ENCODE peak calls at places on chromosomes 12 and 14, in seven cellular contexts. S is HepG2, D is AG04450, C is coronary artery, E is kidney epithelial cell, N is fibroblast of the aortic adventitia, H is choroid plexus epithelial cell. U is an unnamed sample.

GRCh38 chr14:65810326-65810725 is 397.8 kb downstream of the FUT8 start:
- DNase-seq in N (no peak), C (no peak), D (no peak), E (no peak), S (no peak), H (no peak), U (no peak)

GRCh38 chr12:1300460-1300859 is 293.9 kb downstream of the FBXL14 start:
- DNase-seq in N (no peak), E (no peak), D (no peak), H (no peak), C (no peak), S (no peak), U (no peak)

GRCh38 chr12:120466560-120467315 is 2.8 kb downstream of the SRSF9 start:
- DNase-seq in D (no peak), E (no peak), H (peak; percentile 58), S (peak; percentile 27), N (peak; percentile 58), C (no peak), U (peak; percentile 61)

GRCh38 chr12:16531623-16532022 is 74.3 kb downstream of the LMO3 start:
- DNase-seq in S (no peak), N (no peak), E (no peak), H (no peak), D (no peak), C (no peak), U (no peak)

GRCh38 chr14:29927596-29928341 is at the start of gene PRKD1:
- DNase-seq in N (peak; percentile 68), C (peak; percentile 81), S (peak; percentile 28), D (no peak), E (no peak), H (peak; percentile 72), U (peak; percentile 63)

GRCh38 chr12:52245962-52246577 is 13.0 kb downstream of the KRT7 start:
- DNase-seq in D (no peak), H (no peak), E (no peak), C (no peak), S (no peak), N (no peak), U (no peak)

GRCh38 chr14:70555890-70556289 is 21.1 kb upstream of the ADAM20 start:
- DNase-seq in H (peak; percentile 50), N (peak; percentile 9), D (no peak), S (no peak), E (no peak), C (no peak), U (peak; percentile 33)

GRCh38 chr12:122949816-122950215 is 16.4 kb downstream of the ABCB9 start:
- DNase-seq in N (no peak), D (no peak), E (no peak), H (no peak), S (no peak), C (no peak), U (no peak)

GRCh38 chr12:3041558-3042164 is 35.5 kb upstream of the TSPAN9 start:
- DNase-seq in S (peak; percentile 81), N (peak; percentile 71), C (no peak), E (peak; percentile 32), H (peak; percentile 88), D (peak; percentile 38), U (peak; percentile 77)

GRCh38 chr12:31324116-31324844 is 1.7 kb downstream of the SINHCAF start:
- DNase-seq in E (no peak), N (peak; percentile 66), D (peak; percentile 38), H (peak; percentile 86), C (peak; percentile 85), S (peak; percentile 78), U (peak; percentile 67)

GRCh38 chr14:104367811-104368750 is 211.5 kb upstream of the C14orf180 start:
- DNase-seq in C (no peak), E (no peak), H (no peak), D (no peak), S (no peak), N (no peak), U (no peak)

GRCh38 chr14:29536886-29537511 is 390.6 kb downstream of the PRKD1 start:
- DNase-seq in D (no peak), H (peak; percentile 57), N (peak; percentile 61), E (no peak), C (no peak), S (peak; percentile 25), U (peak; percentile 49)

GRCh38 chr14:104735830-104736642 is 12.0 kb downstream of the ADSS1 start:
- DNase-seq in H (peak; percentile 81), C (peak; percentile 98), E (no peak), N (peak; percentile 27), D (no peak), S (peak; percentile 81), U (no peak)

GRCh38 chr12:51008329-51008728 is 17.9 kb downstream of the SLC11A2 start:
- DNase-seq in E (no peak), N (no peak), H (no peak), S (no peak), D (no peak), C (no peak), U (no peak)

GRCh38 chr14:101833045-101833444 is 71.5 kb downstream of the PPP2R5C start:
- DNase-seq in E (no peak), N (no peak), H (no peak), D (no peak), S (no peak), C (peak; percentile 60), U (no peak)

GRCh38 chr14:71078481-71078880 is 171.2 kb downstream of the PCNX1 start:
- DNase-seq in N (no peak), S (no peak), D (no peak), H (no peak), C (no peak), E (no peak), U (no peak)

GRCh38 chr12:3655331-3655900 is 97.5 kb downstream of the CRACR2A start:
- DNase-seq in S (peak; percentile 12), H (peak; percentile 40), C (no peak), N (peak; percentile 11), E (no peak), D (no peak), U (peak; percentile 22)

GRCh38 chr12:117209626-117210025 is 19.4 kb upstream of the FBXO21 start:
- DNase-seq in D (no peak), C (no peak), E (no peak), H (no peak), N (no peak), S (no peak), U (no peak)

GRCh38 chr12:38771871-38772270 is 133.5 kb downstream of the CPNE8 start:
- DNase-seq in E (no peak), C (no peak), S (no peak), N (peak; percentile 6), D (no peak), H (peak; percentile 5), U (no peak)

GRCh38 chr14:91946313-91947195 is 940 bp downstream of the FBLN5 start:
- DNase-seq in N (peak; percentile 56), D (no peak), E (no peak), C (no peak), S (no peak), H (peak; percentile 71), U (no peak)

GRCh38 chr12:104171785-104172563 is 34.0 kb upstream of the NFYB start:
- DNase-seq in H (no peak), D (no peak), E (no peak), S (no peak), C (no peak), N (no peak), U (no peak)

GRCh38 chr12:114403044-114403689 is 2.8 kb downstream of the TBX5 start:
- DNase-seq in S (no peak), H (no peak), N (no peak), D (no peak), C (no peak), E (no peak), U (peak; percentile 64)
- H3K4me3 ChIP-seq in S (no peak overlapping the region), H (no peak overlapping the region), N (no peak overlapping the region), D (peak overlapping the region; percentile 83), C (peak overlapping the region; percentile 84), E (no peak overlapping the region), U (peak overlapping the region; percentile 65)

GRCh38 chr14:37197421-37198272 is at the start of gene MIPOL1:
- DNase-seq in C (peak; percentile 88), H (peak; percentile 92), D (peak; percentile 69), E (peak; percentile 61), S (peak; percentile 79), N (peak; percentile 86), U (peak; percentile 82)
- TF ChIP-seq CTCF in C (no peak), H (peak; percentile 48), D (peak; percentile 41), E (peak; percentile 39), S (peak; percentile 77), N (peak; percentile 35), U (peak; percentile 18)

GRCh38 chr12:127147724-127148123 is 1119.2 kb upstream of the TMEM132C start:
- DNase-seq in D (no peak), S (no peak), E (no peak), N (no peak), H (no peak), C (no peak), U (no peak)

GRCh38 chr12:127146991-127147718 is 1119.8 kb upstream of the TMEM132C start:
- DNase-seq in E (no peak), S (no peak), C (no peak), N (no peak), D (no peak), H (no peak), U (no peak)

GRCh38 chr12:127145543-127145928 is 1121.4 kb upstream of the TMEM132C start:
- DNase-seq in E (no peak), N (no peak), H (no peak), D (no peak), C (no peak), S (no peak), U (no peak)

GRCh38 chr12:127144770-127145169 is 1122.2 kb upstream of the TMEM132C start:
- DNase-seq in S (no peak), H (no peak), D (no peak), N (no peak), C (no peak), E (no peak), U (no peak)

GRCh38 chr12:127145929-127146789 is 1120.8 kb upstream of the TMEM132C start:
- DNase-seq in E (peak; percentile 31), D (no peak), H (peak; percentile 69), N (peak; percentile 67), C (no peak), S (no peak), U (peak; percentile 62)
- H3K4me3 ChIP-seq in E (peak overlapping the region; percentile 53), D (peak overlapping the region; percentile 53), H (peak overlapping the region; percentile 67), N (peak overlapping the region; percentile 73), C (peak overlapping the region; percentile 67), S (no peak overlapping the region), U (peak overlapping the region; percentile 48)

DNA sequence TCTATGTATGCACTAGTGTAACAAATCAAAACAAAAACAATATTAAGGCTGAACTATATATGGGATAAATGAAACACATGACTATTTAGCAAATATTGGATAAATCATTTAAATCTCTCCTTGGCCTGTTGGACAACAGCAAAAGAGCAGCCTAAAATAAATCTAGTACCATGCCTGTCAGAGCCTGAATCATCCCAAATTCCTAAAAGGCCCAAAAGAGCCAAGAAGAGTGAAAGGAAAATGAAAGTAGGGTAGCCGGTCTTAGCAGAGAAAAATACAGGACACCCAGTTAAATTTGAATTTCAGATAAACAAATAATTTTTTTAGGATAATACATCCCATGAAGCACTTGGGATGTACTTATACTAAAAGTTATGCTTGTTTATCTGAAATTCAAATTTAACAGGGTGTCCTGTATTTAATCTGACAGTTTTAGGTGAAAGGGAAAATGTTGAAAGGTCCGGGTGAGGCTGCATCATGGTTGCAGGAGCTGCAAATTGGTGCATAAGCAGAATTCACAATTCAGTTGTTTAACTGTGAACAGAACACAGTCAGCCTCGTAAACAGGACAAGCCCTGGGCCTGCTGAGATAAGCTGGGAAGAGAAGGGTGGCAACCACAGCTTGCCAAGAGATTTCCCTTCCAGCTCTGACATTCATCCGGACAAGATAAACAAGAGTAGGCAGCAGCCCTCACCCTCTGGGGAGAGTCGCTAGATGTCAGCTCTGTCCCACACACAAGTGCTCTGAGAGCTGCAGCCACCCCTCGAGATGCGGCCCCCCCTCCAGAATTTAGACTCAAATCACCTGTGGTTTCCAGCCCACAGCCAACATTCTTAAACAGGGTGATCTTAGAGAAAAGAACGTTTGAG is 30.3 kb downstream of the DMAC2L start:
- DNase-seq in D (no peak), C (no peak), S (peak; percentile 66), H (peak; percentile 88), E (no peak), N (peak; percentile 64), U (peak; percentile 79)
- TF ChIP-seq CTCF in D (peak; percentile 21), C (no peak), S (peak; percentile 86), H (peak; percentile 48), E (peak; percentile 51), N (peak; percentile 19), U (peak; percentile 31)

U was measured in fibroblast of mammary gland.